ENCODE peak calls at places on chromosomes 3 and 15, in four cellular contexts. F is adrenal gland, S is heart left ventricle, W is right lobe of liver. T is an unnamed sample.

GRCh38 chr3:70233112-70233511 is 79.3 kb downstream of the MDFIC2 start:
- DNase-seq in F (no peak), S (no peak), W (no peak), T (no peak)

GRCh38 chr15:78320173-78320572 is 20.0 kb upstream of the CRABP1 start:
- DNase-seq in W (no peak), S (no peak), F (no peak), T (no peak)

GRCh38 chr3:181797431-181797830 is 85.7 kb downstream of the SOX2 start:
- DNase-seq in W (no peak), F (no peak), S (no peak), T (no peak)

GRCh38 chr15:64809649-64810498 is 15.6 kb downstream of the PIF1 start:
- DNase-seq in S (peak), W (peak), F (peak), T (peak)

GRCh38 chr3:4985330-4986174 is 6.3 kb downstream of the BHLHE40 start:
- DNase-seq in F (peak), W (no peak), S (peak), T (no peak)

GRCh38 chr15:22811640-22812039 is 25.2 kb downstream of the NIPA1 start:
- DNase-seq in S (no peak), F (peak), W (peak), T (peak)

GRCh38 chr3:14550651-14551611 is 10.8 kb upstream of the GRIP2 start:
- DNase-seq in S (no peak), F (no peak), W (no peak), T (no peak)

GRCh38 chr15:100234158-100235029 is 107.4 kb downstream of the ADAMTS17 start:
- DNase-seq in F (peak), S (peak), W (no peak), T (no peak)

GRCh38 chr3:53969086-53969485 is 77.4 kb upstream of the SELENOK start:
- DNase-seq in W (no peak), S (no peak), F (no peak), T (no peak)

GRCh38 chr3:129336093-129336706 is 57.5 kb downstream of the HMCES start:
- DNase-seq in F (no peak), W (peak), S (no peak), T (no peak)

GRCh38 chr3:123076496-123077418 is 9.9 kb downstream of the PDIA5 start:
- DNase-seq in W (peak), F (peak), S (peak), T (peak)

GRCh38 chr3:188171682-188172467 is 17.9 kb downstream of the LPP start:
- DNase-seq in S (no peak), W (no peak), F (peak), T (no peak)

GRCh38 chr15:97196066-97197027 is 764.2 kb upstream of the ARRDC4 start:
- DNase-seq in W (no peak), S (no peak), F (no peak), T (no peak)

GRCh38 chr3:151169700-151170224 is 33.3 kb downstream of the GPR171 start:
- DNase-seq in S (peak), F (peak), W (no peak), T (no peak)

GRCh38 chr3:60531759-60532158 is 719.5 kb downstream of the FHIT start:
- DNase-seq in F (no peak), W (no peak), S (no peak), T (no peak)

GRCh38 chr3:154050216-154050615 is 71.0 kb upstream of the ARHGEF26 start:
- DNase-seq in S (no peak), F (no peak), W (no peak), T (no peak)

GRCh38 chr3:71355862-71356261 is 227.7 kb downstream of the FOXP1 start:
- DNase-seq in S (no peak), W (no peak), F (no peak), T (no peak)

GRCh38 chr3:69422751-69423150 is 36.9 kb upstream of the FRMD4B start:
- DNase-seq in F (no peak), S (no peak), W (no peak), T (no peak)

GRCh38 chr15:96414875-96415274 is 84.4 kb downstream of the NR2F2 start:
- DNase-seq in F (no peak), W (no peak), S (no peak), T (no peak)

GRCh38 chr3:151468284-151468917 is 7.5 kb upstream of the IGSF10 start:
- DNase-seq in S (no peak), W (peak), F (peak), T (peak)

GRCh38 chr15:33279613-33280205 is 31.1 kb upstream of the RYR3 start:
- DNase-seq in W (no peak), S (no peak), F (no peak), T (no peak)

GRCh38 chr3:142853270-142854163 is 35.4 kb downstream of the PCOLCE2 start:
- DNase-seq in F (no peak), W (peak), S (peak), T (peak)

GRCh38 chr15:76335129-76335850 is 1.3 kb upstream of the ISL2 start:
- DNase-seq in S (no peak), W (no peak), F (no peak), T (no peak)

GRCh38 chr15:74045184-74045583 is 37.2 kb downstream of the GOLGA6A start:
- DNase-seq in F (no peak), S (no peak), W (peak), T (no peak)

GRCh38 chr3:146646251-146646650 is 41.1 kb upstream of the PLSCR5 start:
- DNase-seq in F (no peak), S (no peak), W (no peak), T (no peak)

GRCh38 chr15:96359371-96359771 is 28.9 kb downstream of the NR2F2 start:
- DNase-seq in S (no peak), W (no peak), F (no peak), T (no peak)

GRCh38 chr3:56851966-56852884 is 50.5 kb upstream of the ARHGEF3 start:
- DNase-seq in S (no peak), W (no peak), F (no peak), T (no peak)

GRCh38 chr3:188948658-188949400 is 222.9 kb upstream of the TPRG1 start:
- DNase-seq in S (no peak), W (no peak), F (peak), T (peak)

GRCh38 chr3:17302774-17303173 is 418.0 kb downstream of the PLCL2 start:
- DNase-seq in S (no peak), F (peak), W (no peak), T (no peak)

GRCh38 chr3:133674290-133674912 is 12.7 kb upstream of the TOPBP1 start:
- DNase-seq in F (no peak), W (no peak), S (no peak), T (no peak)

GRCh38 chr15:89469331-89470107 is 26.9 kb downstream of the RHCG start:
- DNase-seq in W (no peak), F (no peak), S (no peak), T (no peak)
- H3K4me3 ChIP-seq in W (no peak), F (no peak), S (no peak), T (no peak)

DNA sequence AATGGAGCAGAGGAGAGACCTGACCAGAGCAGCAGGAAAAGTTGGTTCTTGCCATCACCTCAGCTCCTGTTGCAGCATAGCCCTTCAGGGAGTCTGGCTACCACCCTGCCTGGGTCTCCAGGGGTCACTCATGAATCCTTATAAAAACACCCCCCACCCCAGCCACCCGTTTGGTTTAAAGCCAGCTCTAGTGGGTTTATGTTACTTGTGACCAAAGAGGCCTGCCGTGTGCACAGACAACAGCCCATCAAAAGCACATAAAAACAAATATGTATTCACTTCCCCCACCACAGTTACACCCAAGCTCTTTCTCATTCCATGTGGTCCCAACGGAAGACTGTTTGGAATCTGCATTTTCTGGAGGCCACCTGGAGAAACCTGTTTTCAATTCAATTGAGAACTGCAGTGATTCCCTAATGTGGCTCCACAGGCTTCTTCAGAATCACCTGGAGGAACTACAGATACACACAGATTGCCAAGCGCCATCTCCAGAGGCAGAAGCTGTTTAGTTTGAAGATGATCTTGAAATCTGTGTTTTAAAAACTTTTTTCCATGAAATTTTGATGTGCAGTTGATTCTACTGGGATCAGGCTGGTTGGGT is 13.8 kb downstream of the FOXL2 start:
- DNase-seq in W (no peak), F (no peak), S (no peak), T (no peak)
- TF ChIP-seq CTCF in W (no peak), F (no peak), S (no peak), T (no peak)

GRCh38 chr3:45748068-45748467 is 48.3 kb downstream of the SLC6A20 start:
- DNase-seq in S (no peak), F (no peak), W (no peak), T (no peak)
- H3K4me3 ChIP-seq in S (no peak), F (no peak), W (no peak), T (no peak)

DNA sequence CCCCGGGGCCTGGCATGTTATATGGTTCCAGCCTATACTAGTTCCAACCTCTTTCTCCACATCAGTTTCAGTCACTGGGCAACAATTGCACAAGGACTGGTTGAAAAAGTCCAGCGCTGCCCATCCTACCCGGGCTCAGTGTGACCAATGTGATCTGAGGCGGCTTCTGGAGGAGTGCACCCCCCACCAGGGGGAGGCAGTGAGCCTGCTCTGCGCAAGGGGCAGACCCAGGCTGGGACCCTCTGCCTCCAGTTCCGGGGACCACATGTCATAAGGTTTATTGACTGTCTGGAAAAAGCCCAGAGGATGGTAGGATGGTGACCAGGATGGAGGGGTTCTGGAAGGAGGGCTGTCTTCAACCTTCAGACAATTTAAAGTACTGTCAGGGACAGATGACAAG is 25.6 kb upstream of the NR2E3 start:
- DNase-seq in F (peak), W (peak), S (no peak), T (no peak)
- TF ChIP-seq CTCF in F (no peak), W (peak), S (no peak), T (no peak)